ENCODE peak calls at places on chromosomes 7 and 10, in ten cellular contexts. S, T, M, E, O, Q, Z, P, L and R are unnamed samples.

GRCh38 chr7:64875258-64875657 is 27.8 kb upstream of the ZNF273 start:
- DNase-seq in S (no peak), T (no peak), M (no peak), E (no peak), O (no peak), Q (no peak), Z (no peak), P (no peak), L (no peak), R (no peak)

GRCh38 chr7:10138087-10138854 is 835.4 kb upstream of the PHF14 start:
- DNase-seq in S (no peak), T (no peak), M (no peak), E (no peak), O (no peak), Q (no peak), Z (no peak), P (no peak), L (no peak), R (no peak)

GRCh38 chr10:131453772-131454634 is 142.5 kb upstream of the TCERG1L start:
- DNase-seq in S (no peak), T (peak; percentile 92), M (peak; percentile 41), E (peak; percentile 62), O (peak; percentile 23), Q (peak; percentile 25), Z (no peak), P (no peak), L (peak; percentile 16), R (peak; percentile 97)

GRCh38 chr10:44293306-44293778 is 91.6 kb downstream of the CXCL12 start:
- DNase-seq in S (no peak), T (no peak), M (no peak), E (no peak), O (no peak), Q (no peak), Z (no peak), P (no peak), L (no peak), R (no peak)

GRCh38 chr7:138542183-138542582 is 82.1 kb downstream of the TRIM24 start:
- DNase-seq in S (no peak), T (no peak), M (no peak), E (no peak), O (no peak), Q (no peak), Z (no peak), P (no peak), L (no peak), R (no peak)

GRCh38 chr10:21399392-21400015 is 126.0 kb downstream of the SKIDA1 start:
- DNase-seq in S (no peak), T (peak; percentile 38), M (peak; percentile 65), E (no peak), O (no peak), Q (no peak), Z (no peak), P (no peak), L (peak; percentile 94), R (no peak)

GRCh38 chr10:114103286-114103685 is 59.6 kb downstream of the ADRB1 start:
- DNase-seq in S (peak; percentile 20), T (peak; percentile 57), M (peak; percentile 77), E (peak; percentile 63), O (no peak), Q (no peak), Z (no peak), P (no peak), L (peak; percentile 42), R (no peak)

GRCh38 chr7:80443336-80443735 is 68.5 kb downstream of the GNAT3 start:
- DNase-seq in S (no peak), T (no peak), M (no peak), E (no peak), O (no peak), Q (no peak), Z (no peak), P (no peak), L (no peak), R (no peak)

GRCh38 chr7:112481833-112482669 is 1.3 kb downstream of the LSMEM1 start:
- DNase-seq in S (no peak), T (peak; percentile 94), M (peak; percentile 82), E (no peak), O (no peak), Q (peak; percentile 29), Z (no peak), P (no peak), L (peak; percentile 95), R (peak; percentile 76)

GRCh38 chr10:114933588-114933987 is 4.4 kb upstream of the TRUB1 start:
- DNase-seq in S (no peak), T (no peak), M (peak; percentile 53), E (no peak), O (no peak), Q (no peak), Z (no peak), P (no peak), L (peak; percentile 47), R (no peak)

GRCh38 chr10:130340816-130341215 is 204.6 kb downstream of the GLRX3 start:
- DNase-seq in S (no peak), T (no peak), M (no peak), E (no peak), O (no peak), Q (no peak), Z (no peak), P (no peak), L (no peak), R (no peak)

GRCh38 chr7:49766966-49767365 is 6.5 kb upstream of the VWC2 start:
- DNase-seq in S (no peak), T (no peak), M (no peak), E (peak; percentile 93), O (no peak), Q (no peak), Z (no peak), P (no peak), L (no peak), R (no peak)
- H3K27ac ChIP-seq in S (no peak overlapping the region), T (no peak overlapping the region), M (no peak overlapping the region), E (peak overlapping the region; percentile 92), O (no peak overlapping the region), Q (no peak overlapping the region), Z (no peak overlapping the region), P (no peak overlapping the region), L (no peak overlapping the region), R (no peak overlapping the region)

GRCh38 chr10:98265403-98266378 is 2.3 kb downstream of the LOXL4 start:
- DNase-seq in S (no peak), T (peak; percentile 65), M (no peak), E (no peak), O (no peak), Q (no peak), Z (no peak), P (no peak), L (no peak), R (no peak)
- H3K27ac ChIP-seq in S (no peak overlapping the region), T (no peak overlapping the region), M (peak overlapping the region; percentile 12), E (no peak overlapping the region), O (no peak overlapping the region), Q (no peak overlapping the region), Z (peak overlapping the region; percentile 41), P (no peak overlapping the region), L (no peak overlapping the region), R (no peak overlapping the region)

GRCh38 chr10:68992721-68993440 is 4.3 kb downstream of the KIFBP start:
- DNase-seq in S (no peak), T (no peak), M (peak; percentile 20), E (no peak), O (no peak), Q (peak; percentile 17), Z (no peak), P (no peak), L (peak; percentile 90), R (peak; percentile 85)
- H3K27ac ChIP-seq in S (no peak overlapping the region), T (no peak overlapping the region), M (no peak overlapping the region), E (no peak overlapping the region), O (no peak overlapping the region), Q (peak overlapping the region; percentile 53), Z (no peak overlapping the region), P (no peak overlapping the region), L (peak overlapping the region; percentile 65), R (peak overlapping the region; percentile 40)

DNA sequence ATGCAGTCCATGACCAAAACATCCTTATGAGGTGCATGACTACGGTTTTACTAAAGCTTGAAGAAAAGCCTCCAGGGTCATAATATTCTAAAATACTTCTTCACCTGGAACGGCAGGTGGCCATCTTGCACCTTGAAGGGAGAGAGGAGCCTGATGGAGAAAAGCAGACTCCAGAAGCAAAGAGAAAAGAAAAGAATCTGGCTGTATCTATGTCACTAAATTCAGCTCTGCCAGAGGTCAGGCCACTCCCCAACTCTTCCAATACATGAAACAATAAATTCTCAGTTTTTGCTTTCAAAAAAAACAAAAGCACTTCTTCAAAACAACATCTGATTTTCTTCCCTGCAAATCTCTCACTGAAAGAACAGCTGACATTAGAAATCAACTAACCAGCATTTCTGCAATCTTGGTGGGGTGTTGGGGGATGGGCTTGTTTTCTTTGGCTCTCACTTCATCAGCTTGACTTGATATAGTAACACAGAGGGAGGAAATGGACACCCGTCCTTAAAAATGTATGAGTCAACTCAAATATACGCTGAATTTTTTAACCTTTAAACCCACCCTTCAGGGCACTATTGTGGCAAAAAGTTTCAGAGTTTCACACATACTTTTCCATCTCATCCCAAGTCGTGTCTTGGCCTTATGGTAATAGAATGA is 21.6 kb downstream of the HIBADH start:
- DNase-seq in S (no peak), T (no peak), M (peak; percentile 83), E (no peak), O (no peak), Q (no peak), Z (no peak), P (no peak), L (peak; percentile 94), R (no peak)
- H3K27ac ChIP-seq in S (no peak overlapping the region), T (no peak overlapping the region), M (no peak overlapping the region), E (no peak overlapping the region), O (no peak overlapping the region), Q (no peak overlapping the region), Z (no peak overlapping the region), P (no peak overlapping the region), L (peak overlapping the region; percentile 86), R (no peak overlapping the region)

GRCh38 chr10:95640891-95641315 is 15.6 kb downstream of the ALDH18A1 start:
- DNase-seq in S (no peak), T (no peak), M (no peak), E (no peak), O (no peak), Q (no peak), Z (no peak), P (no peak), L (no peak), R (no peak)

GRCh38 chr10:95650232-95650631 is 6.3 kb downstream of the ALDH18A1 start:
- DNase-seq in S (no peak), T (peak; percentile 16), M (no peak), E (no peak), O (no peak), Q (no peak), Z (no peak), P (no peak), L (no peak), R (no peak)

GRCh38 chr10:95644935-95645334 is 11.6 kb downstream of the ALDH18A1 start:
- DNase-seq in S (no peak), T (peak; percentile 39), M (no peak), E (no peak), O (no peak), Q (no peak), Z (no peak), P (no peak), L (no peak), R (no peak)

GRCh38 chr10:95648138-95648537 is 8.4 kb downstream of the ALDH18A1 start:
- DNase-seq in S (no peak), T (no peak), M (no peak), E (no peak), O (no peak), Q (no peak), Z (no peak), P (no peak), L (no peak), R (no peak)

DNA sequence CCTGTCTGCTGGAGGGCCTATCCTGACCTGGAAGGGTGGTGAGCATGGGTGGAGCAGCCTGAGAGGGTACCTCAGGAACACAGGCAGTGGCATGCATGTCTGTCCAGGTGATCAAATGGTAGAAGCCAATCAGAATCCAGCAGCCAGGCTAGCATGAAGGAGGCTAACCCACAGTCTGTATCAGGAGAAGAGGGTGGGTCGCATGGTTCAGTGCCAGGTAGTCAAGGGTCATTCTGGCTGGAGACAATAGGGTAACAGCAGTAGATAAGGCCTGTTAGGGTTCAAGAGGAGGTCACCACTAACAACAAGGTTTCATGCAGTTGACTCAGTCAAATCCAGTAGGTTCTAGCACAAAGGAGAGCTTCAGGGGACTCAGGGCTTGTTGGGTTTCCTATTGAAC is 10.4 kb downstream of the ALDH18A1 start:
- DNase-seq in S (no peak), T (no peak), M (no peak), E (no peak), O (no peak), Q (peak; percentile 57), Z (no peak), P (no peak), L (no peak), R (no peak)
- H3K27ac ChIP-seq in S (no peak overlapping the region), T (no peak overlapping the region), M (no peak overlapping the region), E (no peak overlapping the region), O (no peak overlapping the region), Q (peak overlapping the region; percentile 30), Z (no peak overlapping the region), P (no peak overlapping the region), L (no peak overlapping the region), R (no peak overlapping the region)